ENCODE peak calls at places on chromosomes 5 and 9, in six cellular contexts. One of them, this sample, is unnamed.

GRCh38 chr5:173920866-173921265 is 32.7 kb downstream of the CPEB4 start:
- DNase-seq in left ventricle myocardium superior: no peak
- DNase-seq in HEK293T: no peak
- DNase-seq in stimulated activated CD8-positive, alpha-beta memory T cell treated with anti-CD3 and anti-CD28 coated beads, Interleukin-15, amount 100 ng/mL, for 4 hours: no peak
- DNase-seq in T-helper 9 cell: no peak
- DNase-seq in H54: no peak
- DNase-seq in this sample: no peak

GRCh38 chr5:96857454-96857853 is 18.8 kb upstream of the ERAP2 start:
- DNase-seq in stimulated activated CD8-positive, alpha-beta memory T cell treated with anti-CD3 and anti-CD28 coated beads, Interleukin-15, amount 100 ng/mL, for 4 hours: no peak
- DNase-seq in HEK293T: no peak
- DNase-seq in H54: no peak
- DNase-seq in left ventricle myocardium superior: no peak
- DNase-seq in T-helper 9 cell: no peak
- DNase-seq in this sample: no peak

GRCh38 chr5:16411235-16411634 is 54.4 kb downstream of the ZNF622 start:
- DNase-seq in HEK293T: no peak
- DNase-seq in stimulated activated CD8-positive, alpha-beta memory T cell treated with anti-CD3 and anti-CD28 coated beads, Interleukin-15, amount 100 ng/mL, for 4 hours: no peak
- DNase-seq in left ventricle myocardium superior: no peak
- DNase-seq in T-helper 9 cell: no peak
- DNase-seq in H54: no peak
- DNase-seq in this sample: no peak

GRCh38 chr5:58854396-58854795 is 271.5 kb downstream of the RAB3C start:
- DNase-seq in stimulated activated CD8-positive, alpha-beta memory T cell treated with anti-CD3 and anti-CD28 coated beads, Interleukin-15, amount 100 ng/mL, for 4 hours: no peak
- DNase-seq in left ventricle myocardium superior: no peak
- DNase-seq in HEK293T: no peak
- DNase-seq in H54: no peak
- DNase-seq in T-helper 9 cell: no peak
- DNase-seq in this sample: no peak

GRCh38 chr5:22916393-22916792 is 63.2 kb upstream of the CDH12 start:
- DNase-seq in left ventricle myocardium superior: no peak
- DNase-seq in stimulated activated CD8-positive, alpha-beta memory T cell treated with anti-CD3 and anti-CD28 coated beads, Interleukin-15, amount 100 ng/mL, for 4 hours: no peak
- DNase-seq in H54: no peak
- DNase-seq in HEK293T: no peak
- DNase-seq in T-helper 9 cell: no peak
- DNase-seq in this sample: no peak

GRCh38 chr9:75488714-75489100 is 400.4 kb downstream of the OSTF1 start:
- DNase-seq in HEK293T: no peak
- DNase-seq in left ventricle myocardium superior: no peak
- DNase-seq in H54: no peak
- DNase-seq in stimulated activated CD8-positive, alpha-beta memory T cell treated with anti-CD3 and anti-CD28 coated beads, Interleukin-15, amount 100 ng/mL, for 4 hours: no peak
- DNase-seq in T-helper 9 cell: no peak
- DNase-seq in this sample: no peak

GRCh38 chr9:23117621-23118020 is 671.0 kb downstream of the DMRTA1 start:
- DNase-seq in H54: peak
- DNase-seq in HEK293T: no peak
- DNase-seq in stimulated activated CD8-positive, alpha-beta memory T cell treated with anti-CD3 and anti-CD28 coated beads, Interleukin-15, amount 100 ng/mL, for 4 hours: no peak
- DNase-seq in left ventricle myocardium superior: no peak
- DNase-seq in T-helper 9 cell: no peak
- DNase-seq in this sample: peak

GRCh38 chr5:58069846-58070245 is 390.0 kb downstream of the PLK2 start:
- DNase-seq in HEK293T: no peak
- DNase-seq in H54: no peak
- DNase-seq in T-helper 9 cell: no peak
- DNase-seq in stimulated activated CD8-positive, alpha-beta memory T cell treated with anti-CD3 and anti-CD28 coated beads, Interleukin-15, amount 100 ng/mL, for 4 hours: no peak
- DNase-seq in left ventricle myocardium superior: no peak
- DNase-seq in this sample: no peak

GRCh38 chr5:173480896-173481295 is 135.6 kb downstream of the BOD1 start:
- DNase-seq in stimulated activated CD8-positive, alpha-beta memory T cell treated with anti-CD3 and anti-CD28 coated beads, Interleukin-15, amount 100 ng/mL, for 4 hours: no peak
- DNase-seq in left ventricle myocardium superior: no peak
- DNase-seq in HEK293T: no peak
- DNase-seq in T-helper 9 cell: no peak
- DNase-seq in H54: no peak
- DNase-seq in this sample: no peak

GRCh38 chr9:120439147-120439546 is 140.8 kb downstream of the CDK5RAP2 start:
- DNase-seq in left ventricle myocardium superior: no peak
- DNase-seq in stimulated activated CD8-positive, alpha-beta memory T cell treated with anti-CD3 and anti-CD28 coated beads, Interleukin-15, amount 100 ng/mL, for 4 hours: no peak
- DNase-seq in T-helper 9 cell: no peak
- DNase-seq in H54: peak
- DNase-seq in HEK293T: peak
- DNase-seq in this sample: no peak

GRCh38 chr9:125906893-125907292 is 159.7 kb downstream of the PBX3 start:
- DNase-seq in T-helper 9 cell: no peak
- DNase-seq in HEK293T: no peak
- DNase-seq in stimulated activated CD8-positive, alpha-beta memory T cell treated with anti-CD3 and anti-CD28 coated beads, Interleukin-15, amount 100 ng/mL, for 4 hours: no peak
- DNase-seq in left ventricle myocardium superior: no peak
- DNase-seq in H54: no peak
- DNase-seq in this sample: no peak

GRCh38 chr5:143679777-143680176 is 132.2 kb upstream of the HMHB1 start:
- DNase-seq in stimulated activated CD8-positive, alpha-beta memory T cell treated with anti-CD3 and anti-CD28 coated beads, Interleukin-15, amount 100 ng/mL, for 4 hours: no peak
- DNase-seq in H54: no peak
- DNase-seq in HEK293T: no peak
- DNase-seq in left ventricle myocardium superior: no peak
- DNase-seq in T-helper 9 cell: no peak
- DNase-seq in this sample: no peak

GRCh38 chr5:1525624-1525985 is 1.8 kb upstream of the LPCAT1 start:
- DNase-seq in HEK293T: no peak
- DNase-seq in left ventricle myocardium superior: no peak
- DNase-seq in H54: no peak
- DNase-seq in stimulated activated CD8-positive, alpha-beta memory T cell treated with anti-CD3 and anti-CD28 coated beads, Interleukin-15, amount 100 ng/mL, for 4 hours: no peak
- DNase-seq in T-helper 9 cell: no peak
- DNase-seq in this sample: no peak

GRCh38 chr9:76521244-76521673 is 62.3 kb downstream of the GCNT1 start:
- DNase-seq in H54: no peak
- DNase-seq in stimulated activated CD8-positive, alpha-beta memory T cell treated with anti-CD3 and anti-CD28 coated beads, Interleukin-15, amount 100 ng/mL, for 4 hours: no peak
- DNase-seq in left ventricle myocardium superior: no peak
- DNase-seq in T-helper 9 cell: no peak
- DNase-seq in HEK293T: no peak
- DNase-seq in this sample: no peak

GRCh38 chr9:35070823-35071813 is 1.3 kb downstream of the VCP start:
- DNase-seq in left ventricle myocardium superior: no peak
- DNase-seq in stimulated activated CD8-positive, alpha-beta memory T cell treated with anti-CD3 and anti-CD28 coated beads, Interleukin-15, amount 100 ng/mL, for 4 hours: no peak
- DNase-seq in HEK293T: no peak
- DNase-seq in T-helper 9 cell: no peak
- DNase-seq in H54: peak
- DNase-seq in this sample: no peak

GRCh38 chr5:156934450-156935211 is 28.4 kb downstream of the TIMD4 start:
- DNase-seq in T-helper 9 cell: peak
- DNase-seq in left ventricle myocardium superior: no peak
- DNase-seq in stimulated activated CD8-positive, alpha-beta memory T cell treated with anti-CD3 and anti-CD28 coated beads, Interleukin-15, amount 100 ng/mL, for 4 hours: peak
- DNase-seq in H54: no peak
- DNase-seq in HEK293T: peak
- DNase-seq in this sample: no peak

GRCh38 chr5:178429541-178430186 is 160.5 kb downstream of the COL23A1 start:
- DNase-seq in HEK293T: no peak
- DNase-seq in T-helper 9 cell: no peak
- DNase-seq in H54: no peak
- DNase-seq in stimulated activated CD8-positive, alpha-beta memory T cell treated with anti-CD3 and anti-CD28 coated beads, Interleukin-15, amount 100 ng/mL, for 4 hours: no peak
- DNase-seq in left ventricle myocardium superior: no peak
- DNase-seq in this sample: no peak

GRCh38 chr9:37422289-37423104 is at the start of gene GRHPR:
- DNase-seq in stimulated activated CD8-positive, alpha-beta memory T cell treated with anti-CD3 and anti-CD28 coated beads, Interleukin-15, amount 100 ng/mL, for 4 hours: peak
- DNase-seq in T-helper 9 cell: peak
- DNase-seq in HEK293T: peak
- DNase-seq in left ventricle myocardium superior: peak
- DNase-seq in H54: peak
- DNase-seq in this sample: peak

GRCh38 chr9:96523429-96523828 is 73.5 kb downstream of the HABP4 start:
- DNase-seq in stimulated activated CD8-positive, alpha-beta memory T cell treated with anti-CD3 and anti-CD28 coated beads, Interleukin-15, amount 100 ng/mL, for 4 hours: no peak
- DNase-seq in T-helper 9 cell: no peak
- DNase-seq in left ventricle myocardium superior: peak
- DNase-seq in H54: no peak
- DNase-seq in HEK293T: no peak
- DNase-seq in this sample: no peak

GRCh38 chr5:95620030-95620869 is at the start of gene GPR150:
- DNase-seq in HEK293T: no peak
- DNase-seq in left ventricle myocardium superior: peak
- DNase-seq in H54: no peak
- DNase-seq in stimulated activated CD8-positive, alpha-beta memory T cell treated with anti-CD3 and anti-CD28 coated beads, Interleukin-15, amount 100 ng/mL, for 4 hours: peak
- DNase-seq in T-helper 9 cell: peak
- DNase-seq in this sample: no peak

GRCh38 chr5:126867237-126867636 is 90.3 kb downstream of the LMNB1 start:
- DNase-seq in HEK293T: no peak
- DNase-seq in left ventricle myocardium superior: peak
- DNase-seq in stimulated activated CD8-positive, alpha-beta memory T cell treated with anti-CD3 and anti-CD28 coated beads, Interleukin-15, amount 100 ng/mL, for 4 hours: no peak
- DNase-seq in H54: no peak
- DNase-seq in T-helper 9 cell: no peak
- DNase-seq in this sample: no peak

GRCh38 chr5:127440831-127441230 is 76.6 kb upstream of the PRRC1 start:
- DNase-seq in HEK293T: no peak
- DNase-seq in stimulated activated CD8-positive, alpha-beta memory T cell treated with anti-CD3 and anti-CD28 coated beads, Interleukin-15, amount 100 ng/mL, for 4 hours: no peak
- DNase-seq in left ventricle myocardium superior: no peak
- DNase-seq in H54: peak
- DNase-seq in T-helper 9 cell: no peak
- DNase-seq in this sample: no peak

GRCh38 chr5:42807722-42808447 is 3.8 kb downstream of the SELENOP start:
- DNase-seq in left ventricle myocardium superior: no peak
- DNase-seq in H54: no peak
- DNase-seq in T-helper 9 cell: no peak
- DNase-seq in HEK293T: no peak
- DNase-seq in stimulated activated CD8-positive, alpha-beta memory T cell treated with anti-CD3 and anti-CD28 coated beads, Interleukin-15, amount 100 ng/mL, for 4 hours: no peak
- DNase-seq in this sample: no peak

GRCh38 chr9:16613605-16614004 is 256.9 kb downstream of the BNC2 start:
- DNase-seq in HEK293T: no peak
- DNase-seq in left ventricle myocardium superior: no peak
- DNase-seq in stimulated activated CD8-positive, alpha-beta memory T cell treated with anti-CD3 and anti-CD28 coated beads, Interleukin-15, amount 100 ng/mL, for 4 hours: no peak
- DNase-seq in T-helper 9 cell: no peak
- DNase-seq in H54: no peak
- DNase-seq in this sample: no peak

This sample was measured in amniotic stem cell.